ENCODE peak calls at places on chromosomes 12 and 14, in four cellular contexts. G is lower lobe of right lung; W is K562; K is CD8-positive, alpha-beta memory T cell. Z is an unnamed sample.

GRCh38 chr14:58828298-58828697 is 190.5 kb downstream of the DACT1 start:
- DNase-seq in W (no peak), K (no peak), G (no peak), Z (no peak)

GRCh38 chr12:121860257-121860656 is 1.6 kb upstream of the HPD start:
- DNase-seq in K (no peak), G (no peak), W (no peak), Z (no peak)

GRCh38 chr12:122749569-122750332 is 2.9 kb upstream of the DENR start:
- DNase-seq in K (no peak), G (no peak), W (peak; percentile 47), Z (no peak)

GRCh38 chr14:57346741-57347140 is 43.6 kb upstream of the NAA30 start:
- DNase-seq in W (no peak), G (no peak), K (no peak), Z (no peak)

GRCh38 chr12:100926669-100927248 is 132.2 kb downstream of the ANO4 start:
- DNase-seq in W (no peak), G (no peak), K (no peak), Z (no peak)

GRCh38 chr12:52568111-52568510 is 5.5 kb downstream of the KRT74 start:
- DNase-seq in K (no peak), G (no peak), W (no peak), Z (no peak)

GRCh38 chr14:26963696-26964095 is 365.9 kb upstream of the NOVA1 start:
- DNase-seq in W (no peak), G (no peak), K (no peak), Z (no peak)

GRCh38 chr12:25615119-25615518 is 62.0 kb upstream of the LMNTD1 start:
- DNase-seq in W (peak; percentile 14), K (no peak), G (no peak), Z (no peak)

GRCh38 chr12:118053071-118053985 is 7.7 kb downstream of the WSB2 start:
- DNase-seq in W (no peak), G (no peak), K (peak; percentile 56), Z (no peak)

GRCh38 chr14:84108746-84109457 is 1421.0 kb upstream of the FLRT2 start:
- DNase-seq in K (no peak), W (no peak), G (no peak), Z (no peak)

GRCh38 chr12:25245491-25245890 is 5.2 kb downstream of the KRAS start:
- DNase-seq in K (no peak), W (peak; percentile 13), G (no peak), Z (no peak)

GRCh38 chr12:47903927-47904646 is 707 bp downstream of the VDR start:
- DNase-seq in W (peak; percentile 33), G (peak; percentile 73), K (peak; percentile 72), Z (peak; percentile 89)

GRCh38 chr12:90974286-90974685 is 19.3 kb upstream of the CCER1 start:
- DNase-seq in W (no peak), K (no peak), G (no peak), Z (no peak)

GRCh38 chr12:30169839-30170591 is 386.3 kb upstream of the TMTC1 start:
- DNase-seq in W (no peak), G (no peak), K (no peak), Z (no peak)

GRCh38 chr14:56949828-56950227 is 139.5 kb upstream of the OTX2 start:
- DNase-seq in G (no peak), K (no peak), W (no peak), Z (no peak)

GRCh38 chr12:75913502-75914110 is 118.0 kb downstream of the PHLDA1 start:
- DNase-seq in G (no peak), W (no peak), K (no peak), Z (no peak)

GRCh38 chr12:54390176-54390667 is 5.7 kb upstream of the ZNF385A start:
- DNase-seq in K (no peak), W (peak; percentile 73), G (no peak), Z (no peak)

GRCh38 chr14:24053548-24054323 is 1.9 kb downstream of the CARMIL3 start:
- DNase-seq in W (no peak), G (no peak), K (no peak), Z (no peak)

GRCh38 chr14:24054324-24054641 is 2.5 kb downstream of the CARMIL3 start:
- DNase-seq in G (no peak), K (no peak), W (no peak), Z (no peak)

GRCh38 chr14:24051789-24052655 is at the start of gene CARMIL3:
- DNase-seq in K (peak; percentile 73), W (peak; percentile 89), G (peak; percentile 85), Z (peak; percentile 91)

GRCh38 chr14:24052656-24053547 is 1.1 kb downstream of the CARMIL3 start:
- DNase-seq in W (no peak), G (no peak), K (peak; percentile 68), Z (no peak)

GRCh38 chr14:24051162-24051788 is 534 bp upstream of the CARMIL3 start:
- DNase-seq in K (no peak), W (no peak), G (no peak), Z (no peak)
- H3K27ac ChIP-seq in K (no peak overlapping the region), W (no peak overlapping the region), G (peak overlapping the region; percentile 68), Z (peak overlapping the region; percentile 80)

DNA sequence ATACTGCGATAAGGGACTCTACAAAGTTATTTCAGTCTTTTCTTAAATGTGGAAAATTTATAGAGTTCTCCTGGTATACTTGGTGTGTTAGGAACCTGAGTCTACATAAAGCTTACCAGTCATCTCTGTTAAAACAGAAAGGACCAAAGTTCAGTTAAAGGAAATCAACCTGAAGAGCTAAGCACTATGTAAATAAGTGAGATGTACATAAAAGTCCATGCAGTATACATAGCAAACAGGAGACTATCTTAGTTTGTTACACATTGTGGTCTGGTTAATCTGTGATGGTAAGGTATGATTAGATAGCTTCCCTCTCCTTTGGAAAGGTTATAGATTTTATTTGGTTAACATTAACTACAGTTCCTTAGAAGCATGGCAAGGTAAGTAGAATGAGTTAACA is 75.9 kb downstream of the ATP2B1 start:
- DNase-seq in W (no peak), K (no peak), G (no peak), Z (no peak)
- H3K27ac ChIP-seq in W (no peak overlapping the region), K (no peak overlapping the region), G (no peak overlapping the region), Z (no peak overlapping the region)

DNA sequence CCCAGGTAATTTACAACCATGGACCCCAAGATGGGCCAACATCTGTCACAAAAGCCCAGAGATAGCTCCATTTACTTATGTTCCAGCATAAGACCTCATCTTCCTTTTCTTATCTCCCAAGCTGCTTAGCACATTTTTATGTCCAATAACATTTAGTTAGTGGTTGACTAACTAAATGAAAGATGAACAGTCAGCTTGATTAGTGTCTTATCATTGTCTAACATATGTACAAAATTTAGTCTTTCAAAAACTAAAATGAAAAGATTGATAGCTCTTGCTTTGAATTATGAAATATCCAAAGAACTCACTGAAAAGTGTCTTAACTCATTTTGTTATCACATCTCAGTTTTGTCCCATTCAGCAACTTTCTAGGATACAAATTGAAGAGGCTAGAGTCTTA is 163.1 kb upstream of the EGLN3 start:
- DNase-seq in G (no peak), K (no peak), W (peak; percentile 38), Z (no peak)
- H3K27ac ChIP-seq in G (no peak overlapping the region), K (no peak overlapping the region), W (no peak overlapping the region), Z (no peak overlapping the region)

GRCh38 chr14:52314521-52315354 is 626 bp downstream of the PTGER2 start:
- DNase-seq in K (peak; percentile 65), G (peak; percentile 69), W (no peak), Z (peak; percentile 90)

GRCh38 chr14:52312872-52313492 is 1.1 kb upstream of the PTGER2 start:
- DNase-seq in G (no peak), W (no peak), K (no peak), Z (no peak)

GRCh38 chr14:52313493-52313881 is 625 bp upstream of the PTGER2 start:
- DNase-seq in K (no peak), W (no peak), G (no peak), Z (no peak)

GRCh38 chr14:52315355-52315718 is 1.2 kb downstream of the PTGER2 start:
- DNase-seq in K (peak; percentile 51), W (no peak), G (peak; percentile 59), Z (no peak)

GRCh38 chr14:52313903-52314481 is at the start of gene PTGER2:
- DNase-seq in G (peak; percentile 95), W (peak; percentile 77), K (peak; percentile 86), Z (peak; percentile 97)
- H3K27ac ChIP-seq in G (peak within 1 kb of the TSS; percentile 84), W (no peak within 1 kb of the TSS), K (peak within 1 kb of the TSS; percentile 70), Z (peak within 1 kb of the TSS; percentile 87)

DNA sequence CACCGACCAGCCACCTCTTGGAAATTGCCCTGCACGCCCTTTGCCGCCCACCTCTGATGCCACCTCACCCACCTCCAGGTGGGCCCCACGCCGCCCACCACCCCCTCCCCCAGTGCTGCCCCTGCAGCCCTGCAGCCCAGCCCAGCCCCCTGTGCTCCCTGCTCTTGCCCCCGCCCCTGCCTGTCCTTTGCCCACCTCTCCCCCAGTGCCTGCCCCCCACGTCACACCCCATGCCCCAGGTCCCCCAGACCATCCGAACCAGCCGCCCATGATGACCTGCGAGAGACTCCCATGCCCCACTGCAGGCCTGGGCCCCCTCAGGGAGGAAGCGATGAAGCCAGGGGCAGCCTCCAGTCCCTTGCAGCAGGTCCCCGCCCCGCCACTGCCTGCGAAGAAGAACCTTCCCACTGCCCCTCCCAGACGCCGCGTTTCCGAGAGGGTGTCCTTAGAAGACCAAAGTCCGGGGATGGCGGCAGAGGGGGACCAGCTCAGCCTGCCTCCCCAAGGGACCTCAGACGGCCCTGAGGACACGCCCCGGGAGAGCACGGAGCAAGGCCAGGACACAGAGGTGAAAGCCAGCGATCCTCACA is 96.5 kb downstream of the LGMN start:
- DNase-seq in G (peak; percentile 89), W (no peak), K (peak; percentile 54), Z (peak; percentile 95)
- H3K27ac ChIP-seq in G (peak overlapping the region; percentile 81), W (no peak overlapping the region), K (peak overlapping the region; percentile 66), Z (peak overlapping the region; percentile 95)

Z was measured in spleen.